ENCODE peak calls at places on chromosomes 5 and 9, in seven cellular contexts. K is PC-9; H is AG04449; T is HCT116; D is HFFc6; V is CD8-positive, alpha-beta T cell; Z is natural killer cell. N is an unnamed sample.

GRCh38 chr9:111928342-111928720 is 31.7 kb downstream of the UGCG start:
- DNase-seq in K (no peak), H (no peak), T (no peak), D (peak), V (no peak), Z (no peak), N (no peak)

GRCh38 chr5:669111-669841 is 23.9 kb downstream of the TPPP start:
- DNase-seq in K (no peak), H (no peak), T (no peak), D (no peak), V (peak), Z (no peak), N (no peak)

GRCh38 chr5:69225859-69226258 is 8.8 kb upstream of the CDK7 start:
- DNase-seq in K (no peak), H (no peak), T (no peak), D (no peak), V (no peak), Z (no peak), N (no peak)

GRCh38 chr5:2093859-2094615 is 211.3 kb upstream of the IRX4 start:
- DNase-seq in K (no peak), H (no peak), T (no peak), D (peak), V (no peak), Z (no peak), N (no peak)

GRCh38 chr9:118538981-118539380 is 830.3 kb downstream of the BRINP1 start:
- DNase-seq in K (no peak), H (no peak), T (no peak), D (no peak), V (no peak), Z (no peak), N (no peak)

GRCh38 chr5:134993161-134993560 is 25.5 kb downstream of the CATSPER3 start:
- DNase-seq in K (no peak), H (no peak), T (no peak), D (no peak), V (no peak), Z (no peak), N (no peak)

GRCh38 chr5:93585054-93585751 is 2.2 kb downstream of the NR2F1 start:
- DNase-seq in K (no peak), H (no peak), T (no peak), D (no peak), V (no peak), Z (no peak), N (no peak)

GRCh38 chr5:138694146-138694545 is 59.1 kb upstream of the CTNNA1 start:
- DNase-seq in K (no peak), H (no peak), T (no peak), D (no peak), V (no peak), Z (no peak), N (no peak)

GRCh38 chr5:65696892-65697291 is 25.0 kb downstream of the SGTB start:
- DNase-seq in K (no peak), H (no peak), T (no peak), D (no peak), V (no peak), Z (no peak), N (no peak)

GRCh38 chr5:2582106-2582505 is 169.4 kb downstream of the IRX2 start:
- DNase-seq in K (no peak), H (no peak), T (no peak), D (no peak), V (no peak), Z (no peak), N (no peak)

GRCh38 chr5:36059571-36060515 is 6.8 kb downstream of the UGT3A2 start:
- DNase-seq in K (peak), H (no peak), T (no peak), D (peak), V (no peak), Z (no peak), N (no peak)

GRCh38 chr5:57315941-57316340 is 142.1 kb downstream of the GPBP1 start:
- DNase-seq in K (no peak), H (no peak), T (no peak), D (no peak), V (no peak), Z (no peak), N (no peak)

GRCh38 chr9:130285271-130285670 is 19.7 kb downstream of the HMCN2 start:
- DNase-seq in K (no peak), H (no peak), T (no peak), D (no peak), V (no peak), Z (no peak), N (no peak)
- TF ChIP-seq CTCF in K (no peak), H (no peak), T (no peak), D (no peak), V (no peak), Z (no peak), N (no peak)

GRCh38 chr9:37309136-37309535 is 113.4 kb upstream of the GRHPR start:
- DNase-seq in K (no peak), H (no peak), T (no peak), D (peak), V (no peak), Z (no peak), N (no peak)
- TF ChIP-seq CTCF in K (no peak), H (peak), T (peak), D (peak), V (no peak), Z (no peak), N (peak)

GRCh38 chr9:73916016-73916673 is 581.0 kb upstream of the RORB start:
- DNase-seq in K (no peak), H (no peak), T (no peak), D (no peak), V (no peak), Z (no peak), N (no peak)
- TF ChIP-seq CTCF in K (no peak), H (no peak), T (no peak), D (no peak), V (no peak), Z (peak), N (peak)

DNA sequence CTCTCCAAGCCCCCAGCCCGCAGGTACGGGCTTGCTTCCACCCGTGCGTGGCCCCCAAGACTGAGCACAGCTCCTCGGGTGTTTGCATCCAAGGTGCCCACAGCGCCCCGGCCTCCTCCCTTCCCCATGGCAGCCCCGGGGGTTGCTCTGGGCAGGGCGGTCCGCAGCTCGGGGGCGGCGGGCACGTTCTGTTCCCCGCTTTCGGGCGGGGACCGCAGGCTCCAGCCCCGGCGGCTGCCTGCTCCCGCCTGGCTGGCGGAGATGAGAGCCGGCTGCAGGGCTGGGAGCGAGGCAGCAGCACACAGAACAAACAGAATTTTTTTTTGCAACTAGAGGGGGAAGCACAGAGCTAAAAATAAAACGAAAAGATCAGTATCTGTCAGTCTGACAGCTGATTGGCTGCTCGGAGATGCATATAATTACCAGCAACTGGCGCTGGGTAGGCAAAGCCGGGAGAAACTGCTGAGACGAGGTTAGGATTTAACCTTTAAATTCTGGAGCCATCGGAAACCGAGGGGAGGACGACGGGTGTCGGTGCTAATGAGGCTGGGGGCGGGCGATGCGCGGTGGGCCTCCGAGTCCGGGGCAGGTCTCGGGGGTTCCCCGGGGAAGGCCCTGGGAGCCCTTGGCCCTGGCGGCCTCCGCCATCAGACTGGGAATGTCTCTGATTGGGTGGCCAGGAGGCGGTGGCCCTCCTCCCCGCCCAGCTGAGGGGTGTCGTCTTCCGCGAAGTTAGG is 142.7 kb upstream of the IER5L start:
- DNase-seq in K (no peak), H (peak), T (no peak), D (peak), V (peak), Z (no peak), N (no peak)
- TF ChIP-seq CTCF in K (no peak), H (no peak), T (no peak), D (peak), V (peak), Z (no peak), N (no peak)

DNA sequence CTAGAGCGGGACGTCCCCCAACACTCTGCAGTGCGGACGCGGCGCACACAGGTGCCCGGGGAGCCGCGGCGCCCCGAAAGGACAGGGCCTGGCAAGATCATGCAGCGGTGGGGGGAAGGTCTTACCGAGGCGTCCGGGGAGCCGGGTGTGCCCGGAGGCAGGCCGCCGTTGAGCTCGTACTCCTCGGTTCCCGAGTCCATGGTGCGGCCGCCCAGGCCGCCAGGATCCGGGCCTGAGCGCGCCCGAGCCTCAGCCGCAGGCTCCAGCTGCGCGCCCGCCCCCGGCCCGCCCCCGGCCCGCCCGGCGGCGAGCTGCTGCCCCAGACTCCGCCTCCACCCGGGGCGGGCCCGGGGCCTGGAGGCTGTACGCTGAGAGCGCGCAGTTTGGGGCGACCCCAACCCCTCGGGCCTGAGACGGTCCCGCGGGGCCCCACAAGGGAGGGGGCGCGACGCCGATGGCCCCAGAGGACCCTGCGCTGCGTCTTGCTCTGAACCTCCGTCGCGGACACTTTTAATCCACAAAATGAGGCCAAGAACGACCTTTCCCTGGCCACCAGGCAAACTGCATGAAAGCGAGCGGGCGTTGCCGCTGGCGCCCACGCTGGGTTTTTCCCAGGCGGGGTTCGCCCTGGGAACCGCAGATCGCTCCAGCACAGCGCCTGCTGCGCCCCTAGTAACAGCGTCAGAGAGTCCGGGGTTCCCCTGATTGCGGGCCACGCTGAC is at the start of gene NINJ1:
- DNase-seq in K (no peak), H (no peak), T (peak), D (peak), V (peak), Z (peak), N (peak)
- TF ChIP-seq CTCF in K (no peak), H (no peak), T (no peak), D (no peak), V (no peak), Z (no peak), N (no peak)

GRCh38 chr5:12272389-12272788 is 368.1 kb upstream of the CTNND2 start:
- DNase-seq in K (no peak), H (no peak), T (no peak), D (no peak), V (no peak), Z (no peak), N (no peak)
- TF ChIP-seq CTCF in K (no peak), H (no peak), T (no peak), D (no peak), V (no peak), Z (no peak), N (peak)

GRCh38 chr9:70283848-70284247 is 25.1 kb downstream of the SMC5 start:
- DNase-seq in K (no peak), H (no peak), T (no peak), D (no peak), V (no peak), Z (no peak), N (no peak)
- TF ChIP-seq CTCF in K (no peak), H (no peak), T (no peak), D (no peak), V (no peak), Z (no peak), N (no peak)

GRCh38 chr9:114733814-114734213 is 51.8 kb upstream of the TEX48 start:
- DNase-seq in K (no peak), H (no peak), T (no peak), D (peak), V (no peak), Z (no peak), N (no peak)

GRCh38 chr9:114738581-114739316 is 56.8 kb upstream of the TEX48 start:
- DNase-seq in K (peak), H (no peak), T (peak), D (peak), V (peak), Z (peak), N (no peak)

GRCh38 chr9:114735732-114736131 is 53.7 kb upstream of the TEX48 start:
- DNase-seq in K (no peak), H (no peak), T (no peak), D (peak), V (no peak), Z (no peak), N (no peak)

GRCh38 chr9:114732842-114733241 is 50.9 kb upstream of the TEX48 start:
- DNase-seq in K (peak), H (no peak), T (no peak), D (peak), V (no peak), Z (no peak), N (no peak)

DNA sequence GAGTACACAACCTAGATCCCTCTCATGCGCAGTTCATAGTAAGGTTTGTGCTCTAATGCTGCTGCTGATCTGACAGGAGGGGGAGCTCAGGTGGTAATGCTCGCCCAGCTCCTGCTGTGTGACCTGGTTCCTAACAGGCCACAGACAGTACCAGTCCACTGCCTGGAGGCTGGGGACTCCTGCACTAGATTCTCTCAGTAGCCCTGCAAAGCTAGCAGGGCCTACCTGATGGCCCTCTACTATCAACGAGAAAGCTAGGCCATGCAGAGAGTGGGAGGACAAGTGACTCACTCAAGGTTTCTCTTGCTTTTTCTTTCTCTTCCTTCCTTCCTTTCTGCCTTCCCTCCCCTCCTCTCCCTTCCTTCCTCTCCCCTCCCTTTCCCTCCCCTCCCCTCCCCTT is 55.1 kb upstream of the TEX48 start:
- DNase-seq in K (no peak), H (no peak), T (no peak), D (no peak), V (no peak), Z (no peak), N (no peak)
- TF ChIP-seq CTCF in K (no peak), H (no peak), T (no peak), D (no peak), V (no peak), Z (no peak), N (no peak)

DNA sequence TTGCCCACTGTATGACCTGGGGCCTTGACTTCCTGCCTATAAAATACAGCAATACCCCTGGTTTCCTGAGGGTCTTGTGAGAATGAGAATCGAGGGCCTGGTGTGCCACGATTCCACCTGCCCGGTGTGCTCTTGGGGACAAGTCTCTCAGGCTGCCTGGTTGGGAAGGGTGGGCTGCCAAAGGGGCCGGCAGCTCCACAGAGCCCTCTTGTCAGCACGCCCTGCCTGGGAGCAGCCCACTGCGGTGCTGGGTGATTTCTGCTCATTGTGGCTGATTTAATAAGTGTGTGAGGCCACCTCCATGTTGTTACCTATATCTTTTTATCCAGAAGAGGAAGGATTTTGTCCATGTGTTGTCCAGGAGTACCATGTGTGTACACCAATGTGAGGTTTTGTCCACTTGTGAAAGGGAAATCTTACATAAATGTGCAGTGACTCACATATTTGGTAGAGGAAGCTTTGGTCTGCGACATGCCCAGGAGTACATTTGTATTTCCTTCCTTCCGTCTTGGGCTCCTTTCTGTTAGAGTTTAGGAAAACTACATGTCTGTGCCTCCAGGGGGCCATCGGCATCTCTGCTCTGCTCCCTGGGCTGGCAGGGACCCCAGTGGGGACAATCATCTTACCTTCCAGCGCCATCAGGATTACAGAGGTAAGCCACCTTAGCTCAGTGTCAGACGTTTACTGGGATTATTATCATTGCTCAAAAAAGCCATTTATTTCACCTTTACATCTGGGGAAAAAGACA is 108.6 kb downstream of the PHF2 start:
- DNase-seq in K (no peak), H (no peak), T (no peak), D (no peak), V (no peak), Z (no peak), N (no peak)
- TF ChIP-seq CTCF in K (no peak), H (peak), T (peak), D (peak), V (no peak), Z (no peak), N (no peak)

N was measured in D721Med.